ENCODE peak calls at places on chromosomes 4 and X, in five cellular contexts. One of them, this sample, is unnamed.
A peak's percentile ranks its signal among the peaks of the same experiment; 100 is the strongest.

GRCh38 chr4:48445704-48446103 is 37.4 kb upstream of the SLC10A4 start:
- DNase-seq in heart right ventricle: no peak
- DNase-seq in SK-N-SH: no peak
- DNase-seq in body of pancreas: no peak
- DNase-seq in ovary: no peak
- DNase-seq in this sample: no peak

GRCh38 chr4:25608644-25609043 is 47.0 kb upstream of the SLC34A2 start:
- DNase-seq in heart right ventricle: no peak
- DNase-seq in ovary: no peak
- DNase-seq in SK-N-SH: no peak
- DNase-seq in body of pancreas: peak; percentile 5
- DNase-seq in this sample: no peak

GRCh38 chrX:13082286-13083065 is 38.1 kb upstream of the FAM9C start:
- DNase-seq in SK-N-SH: no peak
- DNase-seq in heart right ventricle: no peak
- DNase-seq in body of pancreas: no peak
- DNase-seq in ovary: no peak
- DNase-seq in this sample: no peak

GRCh38 chr4:108272566-108272965 is 103.8 kb upstream of the LEF1 start:
- DNase-seq in SK-N-SH: no peak
- DNase-seq in heart right ventricle: no peak
- DNase-seq in ovary: no peak
- DNase-seq in body of pancreas: no peak
- DNase-seq in this sample: no peak

GRCh38 chrX:72307646-72308051 is 1.9 kb upstream of the CITED1 start:
- DNase-seq in heart right ventricle: no peak
- DNase-seq in ovary: no peak
- DNase-seq in body of pancreas: no peak
- DNase-seq in SK-N-SH: no peak
- DNase-seq in this sample: no peak

GRCh38 chr4:140711910-140712309 is 44.3 kb downstream of the TBC1D9 start:
- DNase-seq in ovary: no peak
- DNase-seq in SK-N-SH: no peak
- DNase-seq in body of pancreas: no peak
- DNase-seq in heart right ventricle: no peak
- DNase-seq in this sample: no peak

GRCh38 chrX:18833071-18833731 is 125.8 kb downstream of the PPEF1 start:
- DNase-seq in ovary: peak; percentile 74
- DNase-seq in body of pancreas: peak; percentile 8
- DNase-seq in SK-N-SH: peak; percentile 59
- DNase-seq in heart right ventricle: peak; percentile 38
- DNase-seq in this sample: peak; percentile 32

GRCh38 chr4:152771736-152772533 is 7.6 kb downstream of the TIGD4 start:
- DNase-seq in heart right ventricle: no peak
- DNase-seq in ovary: no peak
- DNase-seq in body of pancreas: no peak
- DNase-seq in SK-N-SH: no peak
- DNase-seq in this sample: no peak

GRCh38 chr4:55756208-55756607 is 63.4 kb upstream of the EXOC1L start:
- DNase-seq in SK-N-SH: no peak
- DNase-seq in body of pancreas: no peak
- DNase-seq in heart right ventricle: no peak
- DNase-seq in ovary: no peak
- DNase-seq in this sample: no peak

GRCh38 chr4:112897548-112897947 is 151.9 kb upstream of the ANK2 start:
- DNase-seq in heart right ventricle: no peak
- DNase-seq in body of pancreas: no peak
- DNase-seq in SK-N-SH: no peak
- DNase-seq in ovary: no peak
- DNase-seq in this sample: no peak

GRCh38 chr4:118282692-118283091 is 70.1 kb downstream of the PRSS12 start:
- DNase-seq in ovary: no peak
- DNase-seq in SK-N-SH: no peak
- DNase-seq in body of pancreas: peak; percentile 67
- DNase-seq in heart right ventricle: no peak
- DNase-seq in this sample: no peak

GRCh38 chr4:73683033-73683432 is 57.3 kb upstream of the CXCL8 start:
- DNase-seq in heart right ventricle: no peak
- DNase-seq in SK-N-SH: no peak
- DNase-seq in ovary: no peak
- DNase-seq in body of pancreas: no peak
- DNase-seq in this sample: no peak

GRCh38 chrX:108020631-108021030 is 24.2 kb upstream of the VSIG1 start:
- DNase-seq in body of pancreas: no peak
- DNase-seq in heart right ventricle: no peak
- DNase-seq in SK-N-SH: no peak
- DNase-seq in ovary: no peak
- DNase-seq in this sample: no peak

GRCh38 chrX:115147220-115147619 is 42.0 kb upstream of the RBMXL3 start:
- DNase-seq in body of pancreas: no peak
- DNase-seq in SK-N-SH: peak; percentile 6
- DNase-seq in heart right ventricle: no peak
- DNase-seq in ovary: no peak
- DNase-seq in this sample: no peak

GRCh38 chr4:1410491-1411325 is 4.5 kb upstream of the NKX1-1 start:
- DNase-seq in SK-N-SH: peak; percentile 48
- DNase-seq in body of pancreas: peak; percentile 11
- DNase-seq in ovary: peak; percentile 74
- DNase-seq in heart right ventricle: peak; percentile 44
- DNase-seq in this sample: peak; percentile 35

GRCh38 chr4:41373221-41373620 is 116.5 kb downstream of the UCHL1 start:
- DNase-seq in heart right ventricle: no peak
- DNase-seq in body of pancreas: no peak
- DNase-seq in ovary: no peak
- DNase-seq in SK-N-SH: no peak
- DNase-seq in this sample: no peak

GRCh38 chr4:81343536-81343935 is 128.2 kb downstream of the RASGEF1B start:
- DNase-seq in ovary: no peak
- DNase-seq in body of pancreas: no peak
- DNase-seq in SK-N-SH: no peak
- DNase-seq in heart right ventricle: no peak
- DNase-seq in this sample: no peak

GRCh38 chr4:111943796-111944203 is 201.5 kb upstream of the FAM241A start:
- DNase-seq in body of pancreas: peak; percentile 68
- DNase-seq in SK-N-SH: peak; percentile 5
- DNase-seq in ovary: no peak
- DNase-seq in heart right ventricle: no peak
- DNase-seq in this sample: no peak

GRCh38 chr4:46442963-46443362 is 53.0 kb upstream of the GABRA2 start:
- DNase-seq in SK-N-SH: no peak
- DNase-seq in body of pancreas: no peak
- DNase-seq in ovary: no peak
- DNase-seq in heart right ventricle: no peak
- DNase-seq in this sample: no peak

GRCh38 chrX:57445046-57445445 is 146.8 kb upstream of the ZXDB start:
- DNase-seq in SK-N-SH: no peak
- DNase-seq in ovary: no peak
- DNase-seq in heart right ventricle: no peak
- DNase-seq in body of pancreas: no peak
- DNase-seq in this sample: no peak

GRCh38 chr4:106541253-106541652 is 172.7 kb upstream of the GIMD1 start:
- DNase-seq in heart right ventricle: no peak
- DNase-seq in SK-N-SH: no peak
- DNase-seq in body of pancreas: no peak
- DNase-seq in ovary: no peak
- DNase-seq in this sample: no peak

GRCh38 chr4:152605031-152605430 is 69.1 kb upstream of the FBXW7 start:
- DNase-seq in heart right ventricle: no peak
- DNase-seq in ovary: no peak
- DNase-seq in SK-N-SH: no peak
- DNase-seq in body of pancreas: no peak
- DNase-seq in this sample: no peak

GRCh38 chrX:69988955-69989394 is 60.8 kb downstream of the AWAT2 start:
- DNase-seq in heart right ventricle: peak; percentile 36
- DNase-seq in SK-N-SH: no peak
- DNase-seq in ovary: no peak
- DNase-seq in body of pancreas: no peak
- DNase-seq in this sample: peak; percentile 26

GRCh38 chrX:121109986-121110385 is 62.6 kb downstream of the GLUD2 start:
- DNase-seq in ovary: no peak
- DNase-seq in body of pancreas: no peak
- DNase-seq in SK-N-SH: no peak
- DNase-seq in heart right ventricle: no peak
- DNase-seq in this sample: no peak

GRCh38 chr4:168524006-168524405 is 27.2 kb downstream of the PALLD start:
- DNase-seq in ovary: no peak
- DNase-seq in SK-N-SH: no peak
- DNase-seq in heart right ventricle: no peak
- DNase-seq in body of pancreas: no peak
- DNase-seq in this sample: no peak

GRCh38 chr4:83320548-83320947 is 14.1 kb downstream of the HPSE start:
- DNase-seq in body of pancreas: peak; percentile 74
- DNase-seq in ovary: peak; percentile 35
- DNase-seq in heart right ventricle: peak; percentile 45
- DNase-seq in SK-N-SH: no peak
- DNase-seq in this sample: peak; percentile 53

GRCh38 chr4:2393353-2394270 is 24.8 kb downstream of the ZFYVE28 start:
- DNase-seq in SK-N-SH: no peak
- DNase-seq in ovary: no peak
- DNase-seq in heart right ventricle: no peak
- DNase-seq in body of pancreas: peak; percentile 63
- DNase-seq in this sample: no peak

GRCh38 chr4:138222041-138222440 is 20.1 kb downstream of the SLC7A11 start:
- DNase-seq in body of pancreas: peak; percentile 35
- DNase-seq in ovary: no peak
- DNase-seq in SK-N-SH: no peak
- DNase-seq in heart right ventricle: no peak
- DNase-seq in this sample: no peak

GRCh38 chrX:110055616-110056015 is 52.7 kb downstream of the TMEM164 start:
- DNase-seq in heart right ventricle: no peak
- DNase-seq in ovary: no peak
- DNase-seq in body of pancreas: no peak
- DNase-seq in SK-N-SH: no peak
- DNase-seq in this sample: no peak
- H3K4me1 ChIP-seq in heart right ventricle: no peaks in the 10 kb centered on the region
- H3K4me1 ChIP-seq in ovary: no peaks in the 10 kb centered on the region
- H3K4me1 ChIP-seq in body of pancreas: peaks cover 4% of the 10 kb centered on the region
- H3K4me1 ChIP-seq in SK-N-SH: no peaks in the 10 kb centered on the region
- H3K4me1 ChIP-seq in this sample: no peaks in the 10 kb centered on the region

GRCh38 chrX:112841820-112842157 is 1.2 kb upstream of the AMOT start:
- DNase-seq in SK-N-SH: no peak
- DNase-seq in body of pancreas: no peak
- DNase-seq in heart right ventricle: no peak
- DNase-seq in ovary: no peak
- DNase-seq in this sample: no peak
- H3K27me3 ChIP-seq in SK-N-SH: no peaks in the 10 kb centered on the region
- H3K27me3 ChIP-seq in body of pancreas: no peaks in the 10 kb centered on the region
- H3K27me3 ChIP-seq in heart right ventricle: no peaks in the 10 kb centered on the region
- H3K27me3 ChIP-seq in ovary: no peaks in the 10 kb centered on the region
- H3K27me3 ChIP-seq in this sample: no peaks in the 10 kb centered on the region

GRCh38 chr4:40180356-40180755 is 16.5 kb upstream of the RHOH start:
- DNase-seq in heart right ventricle: no peak
- DNase-seq in ovary: no peak
- DNase-seq in SK-N-SH: peak; percentile 31
- DNase-seq in body of pancreas: no peak
- DNase-seq in this sample: no peak
- H3K4me1 ChIP-seq in heart right ventricle: peaks cover 26% of the 10 kb centered on the region
- H3K4me1 ChIP-seq in ovary: no peaks in the 10 kb centered on the region
- H3K4me1 ChIP-seq in SK-N-SH: peaks cover 20% of the 10 kb centered on the region
- H3K4me1 ChIP-seq in body of pancreas: peaks cover 6% of the 10 kb centered on the region
- H3K4me1 ChIP-seq in this sample: no peaks in the 10 kb centered on the region

GRCh38 chrX:2698604-2699003 is 7.5 kb downstream of the CD99 start:
- DNase-seq in SK-N-SH: no peak
- DNase-seq in ovary: no peak
- DNase-seq in body of pancreas: no peak
- DNase-seq in heart right ventricle: no peak
- DNase-seq in this sample: no peak

GRCh38 chrX:2697741-2698294 is 6.7 kb downstream of the CD99 start:
- DNase-seq in ovary: no peak
- DNase-seq in body of pancreas: no peak
- DNase-seq in SK-N-SH: no peak
- DNase-seq in heart right ventricle: no peak
- DNase-seq in this sample: no peak

GRCh38 chrX:2694868-2695267 is 3.8 kb downstream of the CD99 start:
- DNase-seq in ovary: no peak
- DNase-seq in heart right ventricle: no peak
- DNase-seq in body of pancreas: no peak
- DNase-seq in SK-N-SH: no peak
- DNase-seq in this sample: no peak

GRCh38 chrX:2697306-2697705 is 6.2 kb downstream of the CD99 start:
- DNase-seq in SK-N-SH: no peak
- DNase-seq in ovary: no peak
- DNase-seq in body of pancreas: peak; percentile 32
- DNase-seq in heart right ventricle: no peak
- DNase-seq in this sample: no peak

DNA sequence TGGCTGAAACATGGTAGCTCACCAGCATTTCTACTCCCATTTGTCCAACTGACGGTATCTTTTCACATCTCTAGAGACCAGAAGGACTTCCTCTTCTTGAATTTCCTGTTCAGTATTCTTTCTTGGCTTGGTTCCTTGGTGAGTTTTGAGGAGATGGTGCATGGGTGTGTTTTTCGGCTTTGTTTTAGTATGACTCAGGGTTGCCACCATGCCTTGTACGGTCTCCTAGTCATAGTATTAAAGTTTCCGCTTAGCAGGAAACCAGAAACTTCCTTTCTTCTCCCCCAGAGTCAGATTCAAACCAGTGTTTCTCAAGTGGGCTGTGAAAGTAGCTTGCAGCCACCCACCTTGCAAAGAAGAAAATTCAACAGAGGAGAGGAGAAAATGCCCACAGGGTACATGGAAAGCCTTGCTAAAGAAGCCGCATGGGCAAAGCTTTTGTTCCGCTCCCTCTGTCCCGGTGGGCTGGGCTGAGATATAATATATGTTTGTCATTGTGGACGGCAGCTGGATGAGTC is 5.7 kb downstream of the CD99 start:
- DNase-seq in ovary: no peak
- DNase-seq in SK-N-SH: no peak
- DNase-seq in heart right ventricle: no peak
- DNase-seq in body of pancreas: peak; percentile 41
- DNase-seq in this sample: no peak
- H3K27me3 ChIP-seq in ovary: no peaks in the 10 kb centered on the region
- H3K27me3 ChIP-seq in SK-N-SH: peaks cover 5% of the 10 kb centered on the region
- H3K27me3 ChIP-seq in heart right ventricle: no peaks in the 10 kb centered on the region
- H3K27me3 ChIP-seq in body of pancreas: no peaks in the 10 kb centered on the region
- H3K27me3 ChIP-seq in this sample: no peaks in the 10 kb centered on the region

This sample was measured in left ventricle myocardium inferior.